ENCODE peak calls at places on chromosomes 12 and 14, in four cellular contexts. N is suprapubic skin, C is Panc1, F is transverse colon. Q is an unnamed sample.

GRCh38 chr14:35333797-35334743 is 41.9 kb downstream of the PSMA6 start:
- DNase-seq in N (peak; percentile 49), C (no peak), F (no peak), Q (no peak)

GRCh38 chr14:51209457-51209856 is 30.6 kb upstream of the TMX1 start:
- DNase-seq in N (no peak), C (no peak), F (no peak), Q (no peak)

GRCh38 chr14:73472182-73473114 is 14.1 kb upstream of the NUMB start:
- DNase-seq in N (no peak), C (no peak), F (no peak), Q (no peak)

GRCh38 chr12:121274036-121274763 is 22.3 kb downstream of the CAMKK2 start:
- DNase-seq in N (no peak), C (no peak), F (no peak), Q (no peak)

GRCh38 chr12:95173392-95174251 is 43.6 kb downstream of the FGD6 start:
- DNase-seq in N (no peak), C (no peak), F (peak; percentile 65), Q (peak; percentile 90)

GRCh38 chr12:462936-463705 is 3.4 kb downstream of the B4GALNT3 start:
- DNase-seq in N (no peak), C (no peak), F (peak; percentile 69), Q (no peak)

GRCh38 chr12:10891937-10892336 is 7.9 kb upstream of the PRH1 start:
- DNase-seq in N (no peak), C (no peak), F (peak; percentile 10), Q (no peak)

GRCh38 chr12:108129017-108129812 is at the start of gene WSCD2:
- DNase-seq in N (peak; percentile 67), C (no peak), F (peak; percentile 21), Q (no peak)

DNA sequence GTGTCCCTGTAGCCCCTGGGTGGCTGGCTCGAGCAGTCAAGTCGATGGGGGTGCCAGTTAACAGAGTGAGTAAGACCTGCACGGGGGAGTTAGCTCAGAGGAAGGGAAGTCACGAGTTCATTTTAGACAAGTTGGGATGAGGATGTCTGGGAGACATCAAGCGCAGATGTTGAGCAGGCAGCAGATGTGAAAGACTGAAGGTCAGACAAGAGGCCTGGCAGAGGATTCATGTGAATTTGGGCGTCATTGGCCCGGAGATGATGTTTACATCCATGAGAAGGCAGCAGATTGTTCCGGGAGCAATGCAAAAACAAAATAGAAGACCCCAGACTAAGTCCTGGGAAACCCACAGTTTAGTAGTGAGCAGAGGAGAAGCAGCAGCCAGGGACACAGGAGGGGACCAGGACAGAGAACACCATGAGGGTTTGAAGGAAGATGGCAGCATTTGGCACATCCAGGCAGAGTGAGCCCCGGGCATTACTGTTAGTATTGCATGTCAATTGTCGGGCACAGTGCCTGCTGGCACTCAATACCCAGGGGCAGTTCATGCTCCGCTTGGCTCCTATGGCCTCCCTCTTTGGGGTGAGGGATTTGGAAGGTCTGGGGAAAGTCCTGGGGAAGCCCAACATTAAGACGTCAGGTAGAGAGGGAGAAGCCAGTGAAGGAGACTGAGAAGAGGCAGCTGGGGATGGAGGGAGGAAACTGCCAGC is 15.1 kb downstream of the LTBP2 start:
- DNase-seq in N (no peak), C (no peak), F (no peak), Q (no peak)
- TF ChIP-seq POLR2AphosphoS5 in N (no peak), C (no peak), F (no peak), Q (peak; percentile 52)

GRCh38 chr14:99244960-99245340 is 27.0 kb downstream of the BCL11B start:
- DNase-seq in N (no peak), C (no peak), F (no peak), Q (no peak)
- H3K4me1 ChIP-seq in N (peaks cover 73% of the 10 kb centered on the region), C (no peaks in the 10 kb centered on the region), F (peaks cover 14% of the 10 kb centered on the region), Q (peaks cover 44% of the 10 kb centered on the region)

DNA sequence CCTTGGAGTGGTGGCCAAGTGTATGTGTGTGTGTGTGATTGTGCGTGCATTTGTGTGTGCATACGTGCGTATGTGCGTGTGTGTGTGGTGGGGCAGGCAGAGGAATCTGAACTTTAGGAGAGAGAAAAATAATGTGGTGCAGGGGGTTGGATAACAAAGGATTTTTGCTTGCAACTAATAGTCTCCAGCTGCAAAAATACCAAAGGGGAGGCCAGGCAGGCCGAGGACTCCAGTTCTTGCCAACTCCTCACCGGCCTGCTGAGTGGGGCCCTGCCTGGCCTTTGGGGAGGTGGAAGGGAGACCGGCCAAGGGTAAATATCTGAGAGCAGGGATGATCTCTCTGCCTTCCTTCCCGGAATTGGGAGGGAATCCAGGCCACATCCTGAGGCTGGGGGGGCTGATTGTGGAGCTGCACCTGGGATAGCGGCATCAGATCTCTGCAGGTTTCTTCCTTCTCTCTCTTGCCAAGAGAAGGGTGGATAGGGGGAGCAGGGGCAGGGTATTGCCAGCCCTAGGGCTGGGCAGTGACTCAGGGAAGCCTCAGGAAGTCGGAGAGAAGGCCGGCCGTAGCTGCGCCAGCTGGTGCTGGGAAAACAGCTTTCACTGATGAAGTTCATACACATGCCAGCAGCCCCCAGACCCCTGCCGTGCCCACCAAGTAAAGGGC is 4.5 kb upstream of the LRP1-AS start:
- DNase-seq in N (peak; percentile 69), C (no peak), F (no peak), Q (no peak)
- H3K27ac ChIP-seq in N (peak overlapping the region; percentile 91), C (no peak overlapping the region), F (peak overlapping the region; percentile 97), Q (peak overlapping the region; percentile 92)

GRCh38 chr14:104422301-104423223 is 157.0 kb upstream of the C14orf180 start:
- DNase-seq in N (no peak), C (no peak), F (no peak), Q (peak; percentile 64)
- TF ChIP-seq POLR2AphosphoS5 in N (no peak), C (no peak), F (no peak), Q (no peak)

DNA sequence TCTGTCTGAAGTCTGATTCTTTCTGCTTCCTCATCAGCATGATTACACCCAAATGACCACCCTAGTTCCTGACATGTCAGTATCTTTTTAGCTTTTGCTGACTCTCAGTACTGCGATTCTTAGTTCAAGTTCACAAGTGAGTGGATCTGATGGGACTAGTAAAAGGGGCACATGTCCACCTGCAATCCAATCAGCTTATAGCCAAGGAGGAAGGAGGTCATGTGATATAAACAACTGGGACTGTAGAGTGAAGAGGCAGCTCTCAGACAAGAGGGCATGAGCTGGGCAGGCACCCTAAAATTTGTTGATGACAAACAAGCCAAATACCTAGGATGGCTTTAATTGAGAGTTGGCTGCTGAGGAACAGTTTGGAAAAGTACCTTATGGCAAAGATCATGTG is 68.1 kb upstream of the OTOGL start:
- DNase-seq in N (no peak), C (no peak), F (no peak), Q (no peak)
- H3K4me1 ChIP-seq in N (peaks cover 5% of the 10 kb centered on the region), C (no peaks in the 10 kb centered on the region), F (peaks cover 6% of the 10 kb centered on the region), Q (no peaks in the 10 kb centered on the region)

GRCh38 chr14:49988080-49988990 is 95.5 kb downstream of the ARF6 start:
- DNase-seq in N (no peak), C (no peak), F (no peak), Q (no peak)

GRCh38 chr14:49982522-49982951 is 89.7 kb downstream of the ARF6 start:
- DNase-seq in N (no peak), C (no peak), F (no peak), Q (no peak)

GRCh38 chr14:49984419-49984818 is 91.5 kb downstream of the ARF6 start:
- DNase-seq in N (no peak), C (no peak), F (no peak), Q (no peak)

GRCh38 chr14:49989980-49990379 is 97.1 kb downstream of the ARF6 start:
- DNase-seq in N (no peak), C (no peak), F (no peak), Q (no peak)

GRCh38 chr14:49986344-49987014 is 93.6 kb downstream of the ARF6 start:
- DNase-seq in N (no peak), C (no peak), F (no peak), Q (no peak)
- H3K27ac ChIP-seq in N (peak overlapping the region; percentile 8), C (peak overlapping the region; percentile 82), F (peak overlapping the region; percentile 54), Q (peak overlapping the region; percentile 75)

GRCh38 chr12:48329199-48329939 is 21.4 kb downstream of the ZNF641 start:
- DNase-seq in N (no peak), C (no peak), F (no peak), Q (no peak)

GRCh38 chr12:48331389-48331788 is 19.3 kb downstream of the ZNF641 start:
- DNase-seq in N (no peak), C (no peak), F (no peak), Q (no peak)

GRCh38 chr12:48336066-48336465 is 14.7 kb downstream of the ZNF641 start:
- DNase-seq in N (no peak), C (no peak), F (no peak), Q (no peak)

GRCh38 chr12:48336564-48336963 is 14.2 kb downstream of the ZNF641 start:
- DNase-seq in N (no peak), C (no peak), F (no peak), Q (no peak)

GRCh38 chr12:48334807-48335206 is 15.9 kb downstream of the ZNF641 start:
- DNase-seq in N (no peak), C (no peak), F (no peak), Q (no peak)
- TF ChIP-seq POLR2AphosphoS5 in N (no peak), C (no peak), F (no peak), Q (no peak)

DNA sequence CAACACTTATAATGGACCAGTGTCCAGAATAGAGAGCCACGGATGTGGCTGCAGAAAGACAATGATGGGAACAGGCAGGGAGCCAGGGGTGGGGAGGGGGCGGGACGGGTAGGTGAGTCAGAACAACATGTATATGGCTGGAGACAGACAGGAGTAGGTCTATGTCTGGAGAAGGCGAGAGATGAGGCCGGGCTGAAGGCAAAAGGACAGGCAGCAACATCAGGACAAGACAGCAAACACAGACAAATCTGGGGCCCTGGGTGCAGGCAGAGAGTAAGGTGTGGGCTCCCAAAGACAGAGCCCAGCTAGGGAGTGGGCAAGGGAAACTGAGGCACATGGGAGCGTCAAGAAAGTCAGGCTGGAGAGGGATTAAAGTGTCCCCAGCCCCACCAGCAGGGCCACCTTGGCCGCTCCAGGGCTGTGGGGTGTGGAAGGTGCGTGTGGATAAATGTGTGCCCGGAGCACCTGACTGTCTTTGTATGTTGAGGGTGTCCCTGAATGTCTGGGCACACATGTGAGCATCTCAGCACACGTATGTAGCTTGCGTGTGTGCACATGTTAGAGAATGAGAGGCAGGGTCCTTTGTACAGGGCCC is 44.1 kb downstream of the FAM222A start:
- DNase-seq in N (peak; percentile 30), C (no peak), F (no peak), Q (no peak)
- H3K4me1 ChIP-seq in N (no peaks in the 10 kb centered on the region), C (no peaks in the 10 kb centered on the region), F (no peaks in the 10 kb centered on the region), Q (no peaks in the 10 kb centered on the region)

DNA sequence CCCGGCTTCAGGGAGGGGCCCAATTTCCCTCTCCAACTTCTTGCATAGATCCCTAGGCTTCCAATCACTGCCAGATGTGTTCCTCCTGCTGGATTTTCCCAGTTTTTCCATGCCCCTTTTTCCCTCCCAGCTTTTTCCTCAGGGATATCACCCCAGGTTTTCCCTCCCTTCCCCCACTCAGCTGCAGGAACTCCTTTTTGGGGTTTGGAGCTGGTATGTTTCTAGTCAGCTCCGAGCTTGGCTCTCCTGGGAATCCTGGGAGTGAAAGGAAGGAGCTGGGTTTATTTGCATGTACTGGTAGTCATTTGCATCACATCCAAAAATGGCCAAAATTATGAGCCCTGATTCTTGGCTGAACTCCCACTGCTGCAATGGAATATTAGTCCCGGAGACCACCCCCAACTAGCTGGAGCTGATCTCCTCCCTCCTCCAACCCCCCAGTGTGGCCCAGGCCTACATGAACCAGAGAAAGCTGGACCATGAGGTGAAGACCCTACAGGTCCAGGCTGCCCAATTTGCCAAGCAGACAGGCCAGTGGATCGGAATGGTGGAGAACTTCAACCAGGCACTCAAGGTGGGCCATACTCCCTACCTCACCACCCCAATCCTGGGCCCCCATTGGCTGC is 1.4 kb upstream of the RDH5 start:
- DNase-seq in N (no peak), C (no peak), F (no peak), Q (no peak)
- H3K27ac ChIP-seq in N (peak overlapping the region; percentile 96), C (no peak overlapping the region), F (peak overlapping the region; percentile 99), Q (peak overlapping the region; percentile 94)

DNA sequence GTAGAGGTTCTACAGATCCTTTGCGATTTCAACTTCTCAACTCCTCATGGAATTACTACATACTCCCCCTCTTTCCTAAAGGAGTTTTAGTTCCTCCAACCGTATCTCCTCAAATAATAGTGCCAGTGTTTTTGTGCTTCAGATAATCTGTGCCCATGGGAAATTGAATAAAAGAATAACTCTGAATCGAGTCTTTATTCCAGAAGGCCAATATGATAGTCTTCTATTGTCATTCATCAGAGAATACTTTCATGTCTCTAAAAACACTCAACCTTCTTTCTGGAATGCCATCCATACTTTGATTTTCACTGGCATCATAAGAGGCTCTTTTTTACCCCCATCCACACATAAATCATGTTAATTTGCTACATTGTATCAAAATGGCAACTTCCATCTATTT is 911.3 kb upstream of the USP15 start:
- DNase-seq in N (no peak), C (no peak), F (no peak), Q (no peak)
- TF ChIP-seq POLR2AphosphoS5 in N (no peak), C (no peak), F (no peak), Q (no peak)

Q was measured in vagina.